ENCODE peak calls at places on chromosomes 7 and 10, in seven cellular contexts. J is neuronal stem cell, M is IMR-90, Y is H1, K is mesendoderm, O is mesenchymal stem cell, C is trophoblast cell. T is an unnamed sample.

GRCh38 chr7:134587736-134588135 is 38.8 kb downstream of the AKR1B15 start:
- DNase-seq in J (no peak), M (no peak), Y (no peak), K (no peak), O (no peak), C (peak), T (no peak)

GRCh38 chr10:112587709-112588108 is 140.7 kb downstream of the VTI1A start:
- DNase-seq in J (no peak), M (peak), Y (no peak), K (peak), O (no peak), C (peak), T (no peak)

GRCh38 chr10:71945819-71946474 is 18.2 kb upstream of the CHST3 start:
- DNase-seq in J (no peak), M (no peak), Y (no peak), K (peak), O (no peak), C (no peak), T (no peak)

GRCh38 chr7:152615052-152615741 is 60.7 kb downstream of the XRCC2 start:
- DNase-seq in J (no peak), M (no peak), Y (no peak), K (no peak), O (no peak), C (no peak), T (no peak)

GRCh38 chr7:37642028-37642540 is 41.5 kb upstream of the GPR141 start:
- DNase-seq in J (no peak), M (no peak), Y (no peak), K (peak), O (no peak), C (no peak), T (peak)

GRCh38 chr7:29806793-29807178 is 478 bp downstream of the WIPF3 start:
- DNase-seq in J (no peak), M (no peak), Y (no peak), K (no peak), O (no peak), C (no peak), T (peak)

GRCh38 chr10:6202098-6202683 is 541 bp upstream of the PFKFB3 start:
- DNase-seq in J (peak), M (no peak), Y (no peak), K (no peak), O (no peak), C (no peak), T (no peak)

GRCh38 chr10:89889610-89890009 is 188.2 kb downstream of the KIF20B start:
- DNase-seq in J (no peak), M (no peak), Y (no peak), K (no peak), O (no peak), C (no peak), T (no peak)

GRCh38 chr10:26441491-26442214 is 3.5 kb downstream of the APBB1IP start:
- DNase-seq in J (no peak), M (no peak), Y (no peak), K (no peak), O (no peak), C (peak), T (no peak)

GRCh38 chr7:113086431-113086888 is at the start of gene GPR85:
- DNase-seq in J (peak), M (peak), Y (peak), K (peak), O (peak), C (peak), T (peak)

GRCh38 chr10:116511365-116511764 is 34.4 kb upstream of the PNLIP start:
- DNase-seq in J (no peak), M (no peak), Y (no peak), K (no peak), O (no peak), C (no peak), T (no peak)

GRCh38 chr10:130137077-130137448 is 872 bp downstream of the GLRX3 start:
- DNase-seq in J (peak), M (peak), Y (no peak), K (peak), O (peak), C (no peak), T (no peak)

GRCh38 chr10:119834188-119834587 is 38.5 kb downstream of the MCMBP start:
- DNase-seq in J (no peak), M (no peak), Y (no peak), K (no peak), O (no peak), C (no peak), T (no peak)

GRCh38 chr10:132210766-132211165 is 24.0 kb downstream of the DPYSL4 start:
- DNase-seq in J (no peak), M (no peak), Y (no peak), K (no peak), O (no peak), C (no peak), T (no peak)

GRCh38 chr10:94024407-94024806 is 30.7 kb downstream of the PLCE1 start:
- DNase-seq in J (no peak), M (no peak), Y (no peak), K (no peak), O (no peak), C (no peak), T (no peak)

GRCh38 chr7:148699772-148700629 is 1.3 kb downstream of the CUL1 start:
- DNase-seq in J (peak), M (peak), Y (no peak), K (peak), O (peak), C (peak), T (no peak)

GRCh38 chr7:77800158-77800557 is 1.6 kb downstream of the PHTF2 start:
- DNase-seq in J (no peak), M (peak), Y (no peak), K (no peak), O (peak), C (no peak), T (no peak)

GRCh38 chr10:78515037-78515872 is 481.6 kb downstream of the RPS24 start:
- DNase-seq in J (no peak), M (no peak), Y (no peak), K (no peak), O (no peak), C (peak), T (peak)

GRCh38 chr7:81600608-81601007 is 169.2 kb downstream of the HGF start:
- DNase-seq in J (no peak), M (peak), Y (no peak), K (no peak), O (peak), C (no peak), T (no peak)

GRCh38 chr10:104449402-104449801 is 95.8 kb downstream of the CFAP58 start:
- DNase-seq in J (no peak), M (peak), Y (no peak), K (no peak), O (no peak), C (peak), T (no peak)

GRCh38 chr10:102773986-102774385 is 30.2 kb downstream of the WBP1L start:
- DNase-seq in J (no peak), M (peak), Y (no peak), K (no peak), O (peak), C (no peak), T (no peak)

GRCh38 chr7:152851881-152852417 is 92.4 kb downstream of the ACTR3B start:
- DNase-seq in J (no peak), M (no peak), Y (no peak), K (no peak), O (no peak), C (peak), T (no peak)

GRCh38 chr10:117373848-117374505 is 1.3 kb downstream of the PDZD8 start:
- DNase-seq in J (peak), M (peak), Y (no peak), K (peak), O (peak), C (peak), T (peak)

GRCh38 chr7:99267530-99268360 is 4.9 kb upstream of the MYH16 start:
- DNase-seq in J (no peak), M (peak), Y (no peak), K (no peak), O (peak), C (no peak), T (no peak)

GRCh38 chr7:132386249-132386681 is 190.0 kb downstream of the PLXNA4 start:
- DNase-seq in J (no peak), M (no peak), Y (no peak), K (no peak), O (no peak), C (no peak), T (no peak)

GRCh38 chr7:90708841-90709317 is 112.8 kb downstream of the CDK14 start:
- DNase-seq in J (no peak), M (no peak), Y (no peak), K (peak), O (peak), C (no peak), T (peak)

GRCh38 chr10:77006836-77007511 is 630.6 kb downstream of the KCNMA1 start:
- DNase-seq in J (no peak), M (peak), Y (no peak), K (no peak), O (no peak), C (no peak), T (no peak)

GRCh38 chr7:27642271-27642670 is 20.4 kb downstream of the HIBADH start:
- DNase-seq in J (no peak), M (no peak), Y (no peak), K (no peak), O (no peak), C (peak), T (no peak)

GRCh38 chr7:5526190-5527037 is 102.8 kb upstream of the TNRC18 start:
- DNase-seq in J (no peak), M (peak), Y (no peak), K (peak), O (peak), C (no peak), T (peak)

GRCh38 chr7:124033807-124034753 is 1.2 kb upstream of the TMEM229A start:
- DNase-seq in J (no peak), M (no peak), Y (no peak), K (no peak), O (no peak), C (no peak), T (no peak)

GRCh38 chr10:103792547-103792946 is 62.8 kb downstream of the SH3PXD2A start:
- DNase-seq in J (no peak), M (peak), Y (no peak), K (no peak), O (no peak), C (peak), T (no peak)

GRCh38 chr10:103768345-103768744 is 87.0 kb downstream of the SH3PXD2A start:
- DNase-seq in J (no peak), M (no peak), Y (no peak), K (no peak), O (no peak), C (no peak), T (no peak)

GRCh38 chr10:122462533-122463465 is 1.4 kb downstream of the HTRA1 start:
- DNase-seq in J (no peak), M (peak), Y (no peak), K (no peak), O (peak), C (peak), T (no peak)

GRCh38 chr10:34637419-34637911 is 177.6 kb downstream of the PARD3 start:
- DNase-seq in J (peak), M (peak), Y (peak), K (peak), O (peak), C (peak), T (peak)

GRCh38 chr10:43043342-43043772 is 33.5 kb upstream of the RET start:
- DNase-seq in J (no peak), M (no peak), Y (no peak), K (no peak), O (no peak), C (no peak), T (no peak)

GRCh38 chr10:33153266-33153967 is 181.1 kb downstream of the NRP1 start:
- DNase-seq in J (no peak), M (no peak), Y (no peak), K (no peak), O (no peak), C (no peak), T (no peak)

GRCh38 chr7:114405427-114405826 is 9.2 kb upstream of the FOXP2 start:
- DNase-seq in J (no peak), M (no peak), Y (no peak), K (peak), O (no peak), C (peak), T (no peak)

DNA sequence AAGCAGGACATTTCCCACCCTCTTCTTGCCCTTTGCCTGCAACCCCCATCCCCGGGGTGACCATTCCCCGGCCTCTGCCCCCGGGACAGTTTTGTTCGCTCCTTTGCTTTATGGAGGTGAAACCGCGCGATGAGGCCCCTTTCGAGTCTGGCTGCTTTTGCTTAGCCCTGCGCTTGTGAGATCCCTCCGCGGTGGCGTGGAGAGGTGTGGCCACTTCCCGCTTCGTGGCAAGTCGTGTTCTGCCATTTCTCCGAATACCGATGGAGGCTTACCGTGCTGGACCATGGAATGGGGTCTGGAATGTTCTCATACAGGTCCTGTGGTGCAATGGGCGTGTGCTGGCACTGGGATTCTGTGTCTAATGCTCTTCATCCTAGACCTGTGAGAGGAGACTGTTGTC is 106.7 kb downstream of the LHPP start:
- DNase-seq in J (no peak), M (no peak), Y (no peak), K (no peak), O (no peak), C (peak), T (no peak)
- H2BK5ac ChIP-seq in J (no peak), M (no peak), Y (no peak), K (no peak), O (no peak), C (no peak), T (no peak)

DNA sequence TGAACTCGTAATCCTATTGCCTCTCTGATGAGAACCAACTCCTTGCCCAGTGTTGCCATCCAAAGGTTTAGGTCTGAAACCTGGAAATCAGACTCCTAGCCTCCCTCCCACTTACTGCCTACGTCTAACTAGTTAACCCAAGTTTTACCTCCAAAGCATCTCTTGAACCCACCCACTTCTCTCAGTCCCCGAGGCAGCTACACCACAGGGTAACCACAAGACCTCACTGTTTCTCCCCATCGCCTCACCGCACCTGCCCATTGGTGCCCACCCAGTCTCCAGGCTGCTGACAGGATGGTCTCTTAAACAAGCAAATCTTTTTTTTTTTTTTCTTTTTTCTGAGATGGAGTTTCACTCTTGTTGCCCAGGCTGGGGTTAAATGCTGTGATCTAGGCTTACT is 47.0 kb downstream of the DENND2A start:
- DNase-seq in J (no peak), M (no peak), Y (no peak), K (no peak), O (no peak), C (no peak), T (no peak)
- H2BK5ac ChIP-seq in J (no peak), M (no peak), Y (no peak), K (no peak), O (no peak), C (no peak), T (no peak)

DNA sequence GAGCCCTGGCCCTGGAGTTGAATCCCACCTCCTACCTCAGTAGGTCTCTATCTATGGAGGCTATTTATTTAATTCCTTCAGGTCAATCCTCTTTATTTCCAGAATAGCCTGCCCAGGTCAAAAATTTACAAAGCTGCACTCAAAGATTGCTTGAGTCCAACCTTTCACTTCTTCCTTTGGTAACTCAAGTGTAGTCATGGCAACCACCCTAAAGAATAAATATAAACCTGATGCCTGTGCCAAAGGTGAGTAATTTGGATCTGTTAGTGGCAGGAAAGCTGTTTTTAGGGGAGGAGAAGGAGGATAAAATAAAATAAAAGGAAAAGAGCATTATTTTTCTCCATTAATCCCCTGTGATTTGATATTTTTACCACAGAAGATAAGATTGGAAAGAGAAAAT is 29.7 kb downstream of the PLXDC2 start:
- DNase-seq in J (no peak), M (no peak), Y (no peak), K (no peak), O (no peak), C (peak), T (no peak)
- H2BK5ac ChIP-seq in J (no peak), M (no peak), Y (no peak), K (no peak), O (no peak), C (no peak), T (no peak)

DNA sequence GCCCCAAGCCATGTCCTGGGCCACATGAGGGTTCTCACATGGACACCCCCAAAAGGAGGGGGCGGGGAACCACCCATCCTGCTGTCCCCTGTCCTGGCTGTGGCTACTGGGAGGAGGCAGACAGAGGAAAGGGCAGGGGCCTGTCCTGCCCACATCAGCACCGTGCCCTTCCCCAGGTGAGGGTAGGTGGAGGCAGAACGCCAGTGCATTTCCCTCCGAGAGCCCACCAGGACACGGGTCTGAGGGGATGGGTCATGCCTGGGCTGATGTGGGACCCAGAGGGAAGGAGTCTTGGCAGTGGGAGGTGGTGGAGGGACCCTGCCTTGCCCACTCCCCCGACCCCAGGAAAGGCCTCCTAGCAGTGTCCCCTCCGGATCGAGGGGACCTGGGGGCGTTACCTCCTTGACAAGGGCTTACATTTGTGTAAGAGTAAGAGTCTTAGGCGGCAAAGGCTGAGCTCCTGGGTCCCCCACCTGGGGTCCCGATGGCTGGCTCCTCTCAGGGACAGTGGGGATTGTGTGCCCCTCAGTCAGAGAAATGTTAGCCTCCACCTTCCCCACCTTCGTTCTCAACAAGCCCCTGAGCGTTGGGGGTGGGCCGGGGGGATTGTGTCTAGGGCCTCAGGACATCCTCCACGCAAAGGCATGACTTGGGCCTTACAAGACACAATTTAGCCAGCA is 6.1 kb downstream of the CRYGN start:
- DNase-seq in J (no peak), M (no peak), Y (no peak), K (no peak), O (no peak), C (no peak), T (no peak)
- H2BK5ac ChIP-seq in J (peak), M (no peak), Y (no peak), K (no peak), O (no peak), C (no peak), T (no peak)

DNA sequence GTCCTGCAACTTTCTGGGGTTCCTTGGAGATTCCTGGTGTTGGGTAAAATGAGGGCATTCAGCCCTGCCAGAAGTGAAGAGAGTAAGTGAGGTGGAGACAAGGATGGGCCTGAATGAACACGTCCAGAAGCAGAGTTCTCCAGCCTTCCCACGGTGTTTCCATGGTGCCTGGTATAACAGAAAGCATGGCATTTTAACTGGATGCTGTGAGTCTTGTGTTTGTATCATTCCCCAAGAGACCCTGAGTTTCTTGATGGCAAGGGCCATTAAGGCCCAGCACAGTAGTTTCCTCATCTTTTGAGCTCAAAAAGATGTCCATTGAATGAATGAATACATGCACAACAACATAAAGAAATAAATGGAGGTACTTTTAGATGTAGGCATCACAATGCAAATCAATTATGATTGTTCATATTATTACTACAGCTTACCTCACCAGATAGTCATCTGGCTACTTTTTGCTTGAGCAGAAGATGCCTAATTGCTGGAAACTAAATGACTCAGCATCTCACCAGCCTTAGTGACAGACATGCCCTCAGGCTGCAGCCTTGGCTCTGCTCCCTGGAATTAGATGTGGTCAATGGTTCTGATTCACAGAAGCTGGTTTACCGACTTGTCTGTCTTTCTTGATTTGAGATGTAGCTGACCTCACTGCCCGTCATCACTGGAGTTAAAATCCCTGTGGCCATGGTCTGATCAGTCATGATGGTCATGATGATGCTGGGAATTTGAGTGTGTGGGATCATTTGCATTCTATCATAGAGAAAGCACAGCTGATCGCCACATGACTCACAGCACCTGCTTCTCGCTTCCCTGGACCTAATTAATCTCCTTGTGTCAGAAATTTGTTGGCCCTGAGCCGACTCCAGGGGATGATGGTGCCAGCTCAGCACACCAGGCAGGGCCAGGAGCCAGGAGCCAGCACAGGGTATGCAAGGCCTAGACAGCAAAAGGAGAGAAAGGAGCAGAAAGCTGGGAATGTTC is 83.9 kb downstream of the CXCL12 start:
- DNase-seq in J (no peak), M (peak), Y (no peak), K (peak), O (peak), C (peak), T (no peak)
- H2BK5ac ChIP-seq in J (no peak), M (peak), Y (no peak), K (no peak), O (peak), C (no peak), T (no peak)